ENCODE peak calls at places on chromosome 7, in ten cellular contexts. R is brain microvascular endothelial cell; I is midbrain; A is A172; F is dorsolateral prefrontal cortex; X is GM23248; P is stimulated activated CD4-positive, alpha-beta T cell treated with anti-CD3 and anti-CD28 coated beads, Interleukin-12 subunit alpha, Interleukin-12 subunit beta, amount 100 ng/mL, for 4 hours; M is activated CD8-positive, alpha-beta T cell treated with anti-CD3 and anti-CD28 coated beads, Interleukin-2, amount 10 ng/mL, durations not matched to agents 7 days and 5 days; H is amniotic stem cell; G is HEK293T. O is an unnamed sample.

GRCh38 chr7:28354601-28355062 is 57.7 kb upstream of the CREB5 start:
- DNase-seq in R (peak), I (no peak), A (peak), F (no peak), X (peak), P (no peak), M (no peak), H (peak), G (no peak), O (peak)

GRCh38 chr7:31002256-31002655 is 38.5 kb downstream of the GHRHR start:
- DNase-seq in R (no peak), I (no peak), A (peak), F (no peak), X (peak), P (no peak), M (no peak), H (no peak), G (no peak), O (no peak)

GRCh38 chr7:136026209-136026608 is 49.0 kb upstream of the MTPN start:
- DNase-seq in R (no peak), I (no peak), A (no peak), F (no peak), X (no peak), P (no peak), M (no peak), H (no peak), G (no peak), O (no peak)

GRCh38 chr7:101677421-101678137 is 48.5 kb upstream of the MYL10 start:
- DNase-seq in R (peak), I (no peak), A (peak), F (no peak), X (peak), P (no peak), M (no peak), H (no peak), G (no peak), O (no peak)

GRCh38 chr7:54907981-54908380 is 110.8 kb upstream of the EGFR start:
- DNase-seq in R (no peak), I (no peak), A (no peak), F (no peak), X (peak), P (no peak), M (no peak), H (no peak), G (no peak), O (peak)

GRCh38 chr7:14690486-14690885 is 212.1 kb downstream of the DGKB start:
- DNase-seq in R (no peak), I (no peak), A (no peak), F (no peak), X (no peak), P (no peak), M (no peak), H (no peak), G (no peak), O (no peak)

GRCh38 chr7:30925117-30925516 is 13.5 kb downstream of the AQP1 start:
- DNase-seq in R (no peak), I (no peak), A (no peak), F (no peak), X (no peak), P (no peak), M (no peak), H (no peak), G (no peak), O (no peak)

GRCh38 chr7:101835136-101835535 is 17.7 kb downstream of the CUX1 start:
- DNase-seq in R (no peak), I (no peak), A (no peak), F (no peak), X (no peak), P (no peak), M (no peak), H (no peak), G (no peak), O (no peak)

GRCh38 chr7:32073533-32073932 is 3.3 kb upstream of the PDE1C start:
- DNase-seq in R (no peak), I (no peak), A (no peak), F (no peak), X (no peak), P (no peak), M (no peak), H (no peak), G (no peak), O (no peak)

GRCh38 chr7:19610194-19610943 is 98.5 kb downstream of the POLR1F start:
- DNase-seq in R (no peak), I (no peak), A (no peak), F (no peak), X (no peak), P (no peak), M (no peak), H (no peak), G (no peak), O (peak)